ENCODE peak calls at places on chromosomes 5 and 9, in eight cellular contexts. One of them, this sample, is unnamed.

GRCh38 chr5:64811050-64811640 is 42.4 kb downstream of the CWC27 start:
- DNase-seq in GM04504: peak; percentile 17
- DNase-seq in activated T-helper 1 cell treated with anti-CD3 and anti-CD28 coated beads, Interleukin-2, amount 50 U/mL, for 16 hours: no peak
- DNase-seq in DMS153: peak; percentile 10
- DNase-seq in foreskin fibroblast: peak; percentile 46
- DNase-seq in neural crest cell: no peak
- DNase-seq in Calu3: peak; percentile 7
- DNase-seq in stimulated activated CD8-positive, alpha-beta memory T cell treated with anti-CD3 and anti-CD28 coated beads, Interleukin-15, amount 100 ng/mL, for 4 hours: no peak
- DNase-seq in this sample: no peak

GRCh38 chr9:36485647-36486453 is 85.8 kb upstream of the RNF38 start:
- DNase-seq in GM04504: no peak
- DNase-seq in activated T-helper 1 cell treated with anti-CD3 and anti-CD28 coated beads, Interleukin-2, amount 50 U/mL, for 16 hours: no peak
- DNase-seq in DMS153: no peak
- DNase-seq in foreskin fibroblast: peak; percentile 14
- DNase-seq in neural crest cell: no peak
- DNase-seq in Calu3: no peak
- DNase-seq in stimulated activated CD8-positive, alpha-beta memory T cell treated with anti-CD3 and anti-CD28 coated beads, Interleukin-15, amount 100 ng/mL, for 4 hours: no peak
- DNase-seq in this sample: no peak

GRCh38 chr9:132042324-132042723 is 37.3 kb downstream of the MED27 start:
- DNase-seq in GM04504: peak; percentile 91
- DNase-seq in activated T-helper 1 cell treated with anti-CD3 and anti-CD28 coated beads, Interleukin-2, amount 50 U/mL, for 16 hours: no peak
- DNase-seq in DMS153: no peak
- DNase-seq in foreskin fibroblast: peak; percentile 96
- DNase-seq in neural crest cell: no peak
- DNase-seq in Calu3: no peak
- DNase-seq in stimulated activated CD8-positive, alpha-beta memory T cell treated with anti-CD3 and anti-CD28 coated beads, Interleukin-15, amount 100 ng/mL, for 4 hours: no peak
- DNase-seq in this sample: no peak

GRCh38 chr5:128084228-128085167 is 932 bp downstream of the SLC12A2 start:
- DNase-seq in GM04504: no peak
- DNase-seq in activated T-helper 1 cell treated with anti-CD3 and anti-CD28 coated beads, Interleukin-2, amount 50 U/mL, for 16 hours: peak; percentile 33
- DNase-seq in DMS153: no peak
- DNase-seq in foreskin fibroblast: peak; percentile 26
- DNase-seq in neural crest cell: peak; percentile 36
- DNase-seq in Calu3: peak; percentile 37
- DNase-seq in stimulated activated CD8-positive, alpha-beta memory T cell treated with anti-CD3 and anti-CD28 coated beads, Interleukin-15, amount 100 ng/mL, for 4 hours: peak; percentile 13
- DNase-seq in this sample: peak; percentile 55

GRCh38 chr5:136656811-136657210 is 291.5 kb upstream of the TRPC7 start:
- DNase-seq in GM04504: no peak
- DNase-seq in activated T-helper 1 cell treated with anti-CD3 and anti-CD28 coated beads, Interleukin-2, amount 50 U/mL, for 16 hours: no peak
- DNase-seq in DMS153: no peak
- DNase-seq in foreskin fibroblast: peak; percentile 56
- DNase-seq in neural crest cell: no peak
- DNase-seq in Calu3: no peak
- DNase-seq in stimulated activated CD8-positive, alpha-beta memory T cell treated with anti-CD3 and anti-CD28 coated beads, Interleukin-15, amount 100 ng/mL, for 4 hours: no peak
- DNase-seq in this sample: no peak

GRCh38 chr5:159548517-159548916 is 218.2 kb upstream of the IL12B start:
- DNase-seq in GM04504: no peak
- DNase-seq in activated T-helper 1 cell treated with anti-CD3 and anti-CD28 coated beads, Interleukin-2, amount 50 U/mL, for 16 hours: no peak
- DNase-seq in DMS153: no peak
- DNase-seq in foreskin fibroblast: peak; percentile 18
- DNase-seq in neural crest cell: no peak
- DNase-seq in Calu3: no peak
- DNase-seq in stimulated activated CD8-positive, alpha-beta memory T cell treated with anti-CD3 and anti-CD28 coated beads, Interleukin-15, amount 100 ng/mL, for 4 hours: no peak
- DNase-seq in this sample: no peak

GRCh38 chr9:103126494-103126893 is 131.4 kb downstream of the CYLC2 start:
- DNase-seq in GM04504: no peak
- DNase-seq in activated T-helper 1 cell treated with anti-CD3 and anti-CD28 coated beads, Interleukin-2, amount 50 U/mL, for 16 hours: no peak
- DNase-seq in DMS153: no peak
- DNase-seq in foreskin fibroblast: no peak
- DNase-seq in neural crest cell: no peak
- DNase-seq in Calu3: no peak
- DNase-seq in stimulated activated CD8-positive, alpha-beta memory T cell treated with anti-CD3 and anti-CD28 coated beads, Interleukin-15, amount 100 ng/mL, for 4 hours: no peak
- DNase-seq in this sample: no peak

GRCh38 chr9:84996049-84996448 is 326.5 kb downstream of the NTRK2 start:
- DNase-seq in GM04504: no peak
- DNase-seq in activated T-helper 1 cell treated with anti-CD3 and anti-CD28 coated beads, Interleukin-2, amount 50 U/mL, for 16 hours: no peak
- DNase-seq in DMS153: no peak
- DNase-seq in foreskin fibroblast: no peak
- DNase-seq in neural crest cell: no peak
- DNase-seq in Calu3: no peak
- DNase-seq in stimulated activated CD8-positive, alpha-beta memory T cell treated with anti-CD3 and anti-CD28 coated beads, Interleukin-15, amount 100 ng/mL, for 4 hours: no peak
- DNase-seq in this sample: no peak

This sample was measured in stomach.